ENCODE peak calls at places on chromosomes 2 and 18, in ten cellular contexts. T is cardiac muscle cell, N is upper lobe of left lung, Z is H9, V is heart left ventricle, P is heart right ventricle, C is prostate gland, W is fibroblast of lung, U is transverse colon, X is RWPE2. Y is an unnamed sample.

GRCh38 chr2:229852565-229852964 is 69.2 kb downstream of the TRIP12 start:
- DNase-seq in T (peak; percentile 86), N (peak; percentile 44), Z (no peak), V (peak; percentile 45), P (peak; percentile 48), C (no peak), W (peak; percentile 67), U (peak; percentile 24), X (no peak), Y (no peak)

GRCh38 chr2:102141915-102142828 is at the start of gene IL1R1:
- DNase-seq in T (peak; percentile 81), N (peak; percentile 82), Z (peak; percentile 57), V (peak; percentile 88), P (peak; percentile 80), C (peak; percentile 62), W (peak; percentile 83), U (peak; percentile 81), X (no peak), Y (no peak)

GRCh38 chr18:13597068-13597467 is 129.3 kb downstream of the FAM210A start:
- DNase-seq in T (no peak), N (no peak), Z (no peak), V (no peak), P (no peak), C (no peak), W (peak; percentile 3), U (no peak), X (no peak), Y (no peak)

GRCh38 chr2:149360106-149360505 is 29.7 kb downstream of the LYPD6 start:
- DNase-seq in T (no peak), N (no peak), Z (no peak), V (no peak), P (no peak), C (no peak), W (no peak), U (no peak), X (no peak), Y (no peak)

GRCh38 chr2:9790702-9791225 is 52.5 kb upstream of the TAF1B start:
- DNase-seq in T (no peak), N (no peak), Z (no peak), V (no peak), P (no peak), C (no peak), W (no peak), U (no peak), X (no peak), Y (no peak)

GRCh38 chr18:70322385-70322784 is 33.5 kb downstream of the SOCS6 start:
- DNase-seq in T (no peak), N (no peak), Z (no peak), V (no peak), P (no peak), C (no peak), W (no peak), U (no peak), X (no peak), Y (no peak)

GRCh38 chr2:17894005-17894404 is 15.5 kb downstream of the KCNS3 start:
- DNase-seq in T (no peak), N (no peak), Z (no peak), V (no peak), P (no peak), C (no peak), W (no peak), U (no peak), X (no peak), Y (no peak)

GRCh38 chr2:62477573-62477972 is 28.4 kb downstream of the TMEM17 start:
- DNase-seq in T (no peak), N (no peak), Z (no peak), V (no peak), P (no peak), C (no peak), W (no peak), U (no peak), X (no peak), Y (no peak)

GRCh38 chr2:16722121-16722520 is 56.5 kb upstream of the CYRIA start:
- DNase-seq in T (no peak), N (no peak), Z (no peak), V (no peak), P (no peak), C (no peak), W (no peak), U (no peak), X (no peak), Y (no peak)

GRCh38 chr2:208031608-208032019 is 6.3 kb upstream of the PLEKHM3 start:
- DNase-seq in T (peak; percentile 62), N (peak; percentile 76), Z (no peak), V (no peak), P (no peak), C (peak; percentile 37), W (peak; percentile 28), U (no peak), X (no peak), Y (no peak)

GRCh38 chr2:224645722-224646121 is 60.6 kb upstream of the CUL3 start:
- DNase-seq in T (no peak), N (no peak), Z (no peak), V (no peak), P (no peak), C (no peak), W (no peak), U (peak; percentile 57), X (no peak), Y (no peak)

GRCh38 chr2:170680172-170680913 is 34.8 kb upstream of the SP5 start:
- DNase-seq in T (no peak), N (no peak), Z (no peak), V (no peak), P (no peak), C (no peak), W (no peak), U (no peak), X (no peak), Y (no peak)

GRCh38 chr2:117704818-117705217 is 109.7 kb upstream of the DDX18 start:
- DNase-seq in T (no peak), N (no peak), Z (no peak), V (no peak), P (no peak), C (no peak), W (no peak), U (no peak), X (no peak), Y (no peak)

GRCh38 chr2:180174580-180174979 is 167.5 kb upstream of the CWC22 start:
- DNase-seq in T (no peak), N (no peak), Z (no peak), V (no peak), P (no peak), C (no peak), W (no peak), U (no peak), X (no peak), Y (no peak)

GRCh38 chr2:46239847-46240181 is 57.4 kb upstream of the EPAS1 start:
- DNase-seq in T (no peak), N (no peak), Z (no peak), V (no peak), P (no peak), C (no peak), W (no peak), U (no peak), X (no peak), Y (no peak)

GRCh38 chr2:113281920-113282746 is 3.4 kb upstream of the PAX8 start:
- DNase-seq in T (peak; percentile 13), N (no peak), Z (no peak), V (no peak), P (no peak), C (no peak), W (no peak), U (no peak), X (no peak), Y (peak; percentile 35)
- H3K4me1 ChIP-seq in T (peaks cover 6% of the 10 kb centered on the region), N (peaks cover 7% of the 10 kb centered on the region), Z (peaks cover 2% of the 10 kb centered on the region), V (peaks cover 21% of the 10 kb centered on the region), P (peaks cover 15% of the 10 kb centered on the region), C (no peaks in the 10 kb centered on the region), W (peaks cover 16% of the 10 kb centered on the region), U (peaks cover 36% of the 10 kb centered on the region), X (peaks cover 28% of the 10 kb centered on the region), Y (peaks cover 13% of the 10 kb centered on the region)

DNA sequence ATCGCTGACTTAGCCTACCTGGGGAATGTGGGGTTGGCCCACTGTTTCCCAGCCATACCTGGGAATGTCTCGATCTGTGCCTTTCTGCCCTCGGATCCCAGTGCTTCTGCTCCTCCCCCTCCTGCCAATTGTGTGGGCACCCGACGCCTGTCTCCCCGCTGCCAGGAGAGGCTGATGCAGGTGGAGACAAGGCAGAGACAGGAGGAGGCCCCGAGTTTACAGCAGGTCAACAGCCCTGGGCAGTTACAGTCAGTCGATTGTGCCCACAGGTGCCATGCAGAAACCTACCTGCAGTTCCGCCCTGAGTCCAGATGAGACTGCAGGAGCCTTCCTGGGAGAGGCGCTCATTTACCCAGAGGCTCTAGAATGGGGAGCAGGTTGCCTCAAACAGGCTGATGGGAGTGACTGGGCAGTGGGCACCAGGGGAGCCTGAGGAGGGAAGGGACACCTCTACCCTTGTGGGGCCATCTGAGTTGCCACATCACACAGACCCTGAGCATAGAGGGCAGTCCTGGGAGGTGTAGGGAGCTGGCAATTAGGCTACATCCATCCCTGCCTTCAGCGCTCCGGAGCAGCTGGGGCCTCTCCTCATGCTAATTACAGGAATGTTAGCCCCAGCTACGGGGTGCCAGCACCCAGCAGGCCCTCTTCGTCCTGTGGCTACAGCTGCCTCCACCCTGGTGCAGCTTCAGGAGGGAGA is 300.1 kb downstream of the NDUFA10 start:
- DNase-seq in T (no peak), N (peak; percentile 13), Z (peak; percentile 24), V (peak; percentile 14), P (no peak), C (no peak), W (no peak), U (peak; percentile 1), X (peak; percentile 23), Y (peak; percentile 4)
- H3K9me3 ChIP-seq in T (no peaks in the 10 kb centered on the region), N (no peaks in the 10 kb centered on the region), Z (no peaks in the 10 kb centered on the region), V (no peaks in the 10 kb centered on the region), P (no peaks in the 10 kb centered on the region), C (no peaks in the 10 kb centered on the region), W (peaks cover 2% of the 10 kb centered on the region), U (no peaks in the 10 kb centered on the region), X (no peaks in the 10 kb centered on the region), Y (no peaks in the 10 kb centered on the region)

DNA sequence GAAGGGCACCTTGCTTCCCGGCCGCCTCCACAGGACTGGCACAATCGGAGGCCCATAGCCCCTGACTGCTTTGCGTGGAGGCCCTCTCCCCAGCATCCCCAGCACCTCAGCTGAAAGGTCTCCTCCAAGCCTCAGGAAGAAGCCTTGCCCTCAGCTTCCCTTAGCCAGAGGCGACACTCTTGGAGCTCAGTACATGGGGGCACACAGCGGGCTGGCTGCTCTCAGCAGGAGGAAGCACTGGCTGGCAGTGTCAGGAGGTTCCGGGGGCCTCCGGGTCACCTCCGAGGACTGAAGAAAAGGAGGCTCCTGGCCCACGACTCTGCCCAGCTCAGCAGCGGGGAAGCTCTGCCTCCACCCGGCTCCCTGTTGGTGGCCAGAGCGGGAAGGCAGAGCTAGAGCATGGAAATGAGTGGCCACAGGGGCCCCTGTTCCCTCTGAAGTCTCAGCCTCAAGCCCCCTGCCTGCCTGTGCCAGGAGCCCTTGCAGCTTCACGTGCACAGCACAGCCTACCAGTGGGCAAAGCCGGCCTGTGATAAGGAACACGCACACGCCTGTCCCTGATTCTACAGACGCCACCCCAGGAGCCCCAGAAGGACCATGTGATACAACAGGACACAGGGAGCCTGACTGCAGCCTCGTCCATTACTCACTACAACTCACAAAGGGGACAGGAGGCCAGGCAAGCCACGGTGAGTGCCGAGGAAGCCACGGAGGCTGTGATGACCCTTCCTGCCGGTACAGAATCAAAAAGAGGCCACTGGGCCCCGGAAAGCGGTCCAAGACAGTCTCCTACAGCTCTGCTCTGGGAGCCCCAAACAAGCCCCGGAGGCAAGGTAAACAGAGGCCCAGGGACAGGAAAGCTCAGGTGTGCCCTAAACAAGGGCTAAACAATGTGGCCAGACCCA is 15.5 kb downstream of the HDAC4 start:
- DNase-seq in T (no peak), N (no peak), Z (no peak), V (no peak), P (no peak), C (no peak), W (no peak), U (no peak), X (no peak), Y (no peak)
- H3K27me3 ChIP-seq in T (no peaks in the 10 kb centered on the region), N (no peaks in the 10 kb centered on the region), Z (no peaks in the 10 kb centered on the region), V (no peaks in the 10 kb centered on the region), P (no peaks in the 10 kb centered on the region), C (no peaks in the 10 kb centered on the region), W (no peaks in the 10 kb centered on the region), U (no peaks in the 10 kb centered on the region), X (no peaks in the 10 kb centered on the region), Y (no peaks in the 10 kb centered on the region)

GRCh38 chr2:36369163-36369562 is 13.6 kb downstream of the CRIM1 start:
- DNase-seq in T (no peak), N (no peak), Z (no peak), V (no peak), P (no peak), C (no peak), W (no peak), U (no peak), X (no peak), Y (no peak)
- H3K4me1 ChIP-seq in T (peaks cover 30% of the 10 kb centered on the region), N (peaks cover 63% of the 10 kb centered on the region), Z (peaks cover 46% of the 10 kb centered on the region), V (peaks cover 93% of the 10 kb centered on the region), P (peaks cover 75% of the 10 kb centered on the region), C (no peaks in the 10 kb centered on the region), W (peaks cover 61% of the 10 kb centered on the region), U (peaks cover 84% of the 10 kb centered on the region), X (peaks cover 95% of the 10 kb centered on the region), Y (peaks cover 69% of the 10 kb centered on the region)

Y was measured in HAP-1.